ENCODE peak calls at places on chromosome 16, in ten cellular contexts. T, M, S, K, H, O, P, U, D and L are unnamed samples.

GRCh38 chr16:7888421-7888820 is 555.8 kb downstream of the RBFOX1 start:
- DNase-seq in T (no peak), M (peak; percentile 27), S (no peak), K (no peak), H (no peak), O (no peak), P (no peak), U (no peak), D (no peak), L (no peak)

GRCh38 chr16:65469116-65469515 is 347.3 kb upstream of the CDH11 start:
- DNase-seq in T (no peak), M (no peak), S (no peak), K (no peak), H (no peak), O (no peak), P (no peak), U (no peak), D (no peak), L (no peak)

GRCh38 chr16:66266436-66267286 is 99.8 kb upstream of the CDH5 start:
- DNase-seq in T (peak; percentile 95), M (peak; percentile 48), S (peak; percentile 65), K (no peak), H (peak; percentile 91), O (peak; percentile 92), P (peak; percentile 83), U (peak; percentile 48), D (no peak), L (no peak)

GRCh38 chr16:424033-424622 is 1.3 kb upstream of the RAB11FIP3 start:
- DNase-seq in T (peak; percentile 94), M (peak; percentile 12), S (peak; percentile 78), K (no peak), H (peak; percentile 97), O (peak; percentile 97), P (peak; percentile 92), U (no peak), D (no peak), L (peak; percentile 93)

GRCh38 chr16:81513204-81514040 is 68.8 kb downstream of the CMIP start:
- DNase-seq in T (peak; percentile 94), M (peak; percentile 48), S (peak; percentile 73), K (no peak), H (no peak), O (peak; percentile 59), P (peak; percentile 53), U (no peak), D (peak; percentile 89), L (no peak)

GRCh38 chr16:49494386-49495150 is 121.0 kb downstream of the C16orf78 start:
- DNase-seq in T (peak; percentile 81), M (no peak), S (no peak), K (no peak), H (no peak), O (no peak), P (no peak), U (no peak), D (no peak), L (no peak)

GRCh38 chr16:27253526-27253930 is 15.0 kb downstream of the NSMCE1 start:
- DNase-seq in T (no peak), M (no peak), S (no peak), K (no peak), H (peak; percentile 79), O (peak; percentile 91), P (no peak), U (no peak), D (no peak), L (peak; percentile 85)

GRCh38 chr16:53457670-53458069 is 23.4 kb downstream of the RBL2 start:
- DNase-seq in T (no peak), M (no peak), S (no peak), K (peak; percentile 66), H (no peak), O (no peak), P (no peak), U (no peak), D (peak; percentile 36), L (peak; percentile 29)

DNA sequence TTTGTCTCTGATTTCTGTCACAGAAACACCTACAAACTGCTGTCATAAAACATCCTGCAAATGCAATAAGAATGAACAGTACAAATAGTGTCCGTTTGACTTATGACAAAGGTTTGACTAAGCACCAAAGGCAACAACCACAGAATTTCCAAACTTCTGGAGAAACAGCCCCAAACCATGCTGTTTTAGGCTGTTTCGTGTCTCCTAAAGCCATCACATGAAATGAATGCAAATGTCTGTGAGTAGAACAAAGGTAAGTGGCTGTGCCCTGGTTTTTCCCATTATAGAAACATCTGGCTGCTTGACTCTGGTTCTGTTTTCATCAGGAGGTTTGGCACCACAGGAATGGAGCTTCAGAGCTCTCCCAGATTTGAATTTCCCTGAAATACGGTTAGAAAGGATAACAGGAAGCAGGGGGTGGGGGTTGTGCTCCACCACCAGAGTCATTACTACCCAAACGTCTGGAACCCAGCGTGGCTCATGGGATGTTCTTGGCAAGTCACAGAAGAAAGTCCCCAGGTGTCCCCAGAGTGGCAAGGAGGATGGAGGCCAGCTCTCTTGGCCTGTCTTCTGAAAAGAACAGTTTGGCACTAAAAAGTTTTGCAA is 4.7 kb upstream of the EMP2 start:
- DNase-seq in T (no peak), M (no peak), S (no peak), K (no peak), H (peak; percentile 74), O (peak; percentile 73), P (no peak), U (no peak), D (no peak), L (peak; percentile 66)
- H3K4me3 ChIP-seq in T (no peak overlapping the region), M (no peak overlapping the region), S (no peak overlapping the region), K (no peak overlapping the region), H (no peak overlapping the region), O (no peak overlapping the region), P (no peak overlapping the region), U (no peak overlapping the region), D (no peak overlapping the region), L (no peak overlapping the region)

GRCh38 chr16:46839986-46840443 is 9.0 kb upstream of the C16orf87 start:
- DNase-seq in T (peak; percentile 70), M (no peak), S (no peak), K (no peak), H (no peak), O (no peak), P (no peak), U (no peak), D (no peak), L (no peak)

GRCh38 chr16:46845952-46846351 is 15.0 kb upstream of the C16orf87 start:
- DNase-seq in T (peak; percentile 31), M (no peak), S (no peak), K (no peak), H (no peak), O (no peak), P (no peak), U (no peak), D (no peak), L (no peak)

GRCh38 chr16:46842192-46842895 is 11.4 kb upstream of the C16orf87 start:
- DNase-seq in T (peak; percentile 83), M (no peak), S (no peak), K (no peak), H (no peak), O (no peak), P (no peak), U (no peak), D (no peak), L (no peak)

GRCh38 chr16:46844771-46845170 is 13.8 kb upstream of the C16orf87 start:
- DNase-seq in T (no peak), M (no peak), S (no peak), K (no peak), H (no peak), O (peak; percentile 67), P (no peak), U (no peak), D (no peak), L (no peak)

DNA sequence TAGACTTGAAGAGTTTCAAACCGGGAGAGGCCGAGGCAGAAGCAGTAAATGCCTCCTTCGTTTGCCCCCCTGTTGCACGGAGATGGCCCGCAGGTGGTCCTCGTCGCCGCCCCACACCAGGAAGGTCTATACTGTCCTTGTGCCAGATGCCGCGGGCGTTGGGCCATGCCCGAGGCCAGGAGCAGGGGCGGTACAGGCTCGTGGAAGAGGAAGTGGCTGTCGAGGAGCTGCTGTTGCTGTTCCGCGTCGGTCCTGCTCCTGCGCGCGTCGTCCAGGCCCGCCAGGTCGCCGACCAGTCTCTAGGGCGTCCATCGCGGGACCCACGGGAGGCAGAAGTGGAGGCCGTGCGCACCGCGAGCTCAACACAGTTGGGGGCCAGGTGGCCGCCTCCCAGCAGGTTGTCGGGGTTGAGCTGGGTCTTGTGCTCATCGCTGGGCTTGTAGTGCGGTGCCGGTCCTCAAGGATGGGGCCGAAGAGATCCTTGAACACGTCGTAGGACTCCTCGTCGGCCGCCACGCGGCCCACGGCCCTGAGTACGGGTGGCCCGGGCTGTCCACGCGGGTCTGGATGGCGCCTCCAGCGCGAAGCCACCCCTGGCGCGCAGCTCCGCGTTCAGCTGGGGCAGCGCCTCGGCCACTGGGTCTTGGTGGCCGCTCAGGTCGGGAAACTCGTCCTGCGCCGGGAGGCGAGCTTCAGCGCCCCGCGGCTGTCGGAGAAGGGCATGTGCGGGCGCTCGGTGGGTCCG is 13.1 kb upstream of the C16orf87 start:
- DNase-seq in T (peak; percentile 80), M (no peak), S (no peak), K (no peak), H (no peak), O (no peak), P (no peak), U (no peak), D (no peak), L (no peak)
- H3K4me3 ChIP-seq in T (no peak overlapping the region), M (no peak overlapping the region), S (no peak overlapping the region), K (no peak overlapping the region), H (no peak overlapping the region), O (no peak overlapping the region), P (no peak overlapping the region), U (no peak overlapping the region), D (no peak overlapping the region), L (no peak overlapping the region)

GRCh38 chr16:85081765-85082164 is 30.5 kb downstream of the CIBAR2 start:
- DNase-seq in T (peak; percentile 78), M (peak; percentile 31), S (no peak), K (no peak), H (no peak), O (no peak), P (no peak), U (no peak), D (no peak), L (no peak)

GRCh38 chr16:85080923-85081498 is 31.3 kb downstream of the CIBAR2 start:
- DNase-seq in T (no peak), M (peak; percentile 78), S (no peak), K (no peak), H (no peak), O (no peak), P (no peak), U (no peak), D (no peak), L (no peak)

GRCh38 chr16:85084841-85085535 is 27.3 kb downstream of the CIBAR2 start:
- DNase-seq in T (no peak), M (no peak), S (no peak), K (no peak), H (no peak), O (no peak), P (no peak), U (no peak), D (no peak), L (no peak)

GRCh38 chr16:85083051-85083639 is 29.1 kb downstream of the CIBAR2 start:
- DNase-seq in T (no peak), M (peak; percentile 82), S (no peak), K (no peak), H (no peak), O (no peak), P (no peak), U (no peak), D (no peak), L (no peak)

GRCh38 chr16:85082553-85083050 is 29.7 kb downstream of the CIBAR2 start:
- DNase-seq in T (peak; percentile 82), M (peak; percentile 64), S (no peak), K (no peak), H (no peak), O (no peak), P (no peak), U (no peak), D (no peak), L (no peak)
- H3K4me3 ChIP-seq in T (no peak overlapping the region), M (peak overlapping the region; percentile 36), S (no peak overlapping the region), K (no peak overlapping the region), H (no peak overlapping the region), O (no peak overlapping the region), P (no peak overlapping the region), U (no peak overlapping the region), D (no peak overlapping the region), L (no peak overlapping the region)

GRCh38 chr16:88932929-88933328 is 44.1 kb downstream of the CBFA2T3 start:
- DNase-seq in T (no peak), M (no peak), S (no peak), K (no peak), H (no peak), O (no peak), P (no peak), U (no peak), D (no peak), L (no peak)
- H3K4me3 ChIP-seq in T (no peak overlapping the region), M (no peak overlapping the region), S (no peak overlapping the region), K (no peak overlapping the region), H (no peak overlapping the region), O (no peak overlapping the region), P (no peak overlapping the region), U (no peak overlapping the region), D (no peak overlapping the region), L (no peak overlapping the region)